ENCODE peak calls at places on chromosomes 3 and 15, in five cellular contexts. O is adrenal gland, J is testis, N is ovary, V is heart left ventricle. C is an unnamed sample. For H3K27me3, the result is how much of the 10 kb centered on the place peaks cover.

GRCh38 chr3:105829229-105829628 is 39.6 kb downstream of the CBLB start:
- DNase-seq in O (no peak), J (no peak), N (no peak), V (no peak), C (no peak)

GRCh38 chr3:44682182-44682896 is 30.1 kb upstream of the ZNF502 start:
- DNase-seq in O (no peak), J (no peak), N (no peak), V (no peak), C (no peak)

GRCh38 chr15:96107922-96108321 is 222.6 kb upstream of the NR2F2 start:
- DNase-seq in O (no peak), J (no peak), N (no peak), V (no peak), C (no peak)

GRCh38 chr3:128301186-128302023 is 148.1 kb downstream of the EEFSEC start:
- DNase-seq in O (no peak), J (no peak), N (no peak), V (no peak), C (no peak)

GRCh38 chr3:58383476-58383875 is 50.2 kb downstream of the PDHB start:
- DNase-seq in O (no peak), J (no peak), N (no peak), V (no peak), C (no peak)

GRCh38 chr3:99532246-99532645 is 106.1 kb upstream of the COL8A1 start:
- DNase-seq in O (peak), J (peak), N (no peak), V (no peak), C (peak)

GRCh38 chr3:12046406-12046805 is 42.2 kb downstream of the SYN2 start:
- DNase-seq in O (no peak), J (no peak), N (no peak), V (no peak), C (no peak)

GRCh38 chr3:133930341-133930933 is 34.8 kb upstream of the RAB6B start:
- DNase-seq in O (no peak), J (peak), N (no peak), V (no peak), C (peak)

GRCh38 chr3:16329792-16330061 is 64.7 kb downstream of the OXNAD1 start:
- DNase-seq in O (no peak), J (no peak), N (no peak), V (no peak), C (no peak)

GRCh38 chr15:76337739-76338554 is 1.4 kb downstream of the ISL2 start:
- DNase-seq in O (no peak), J (no peak), N (no peak), V (no peak), C (no peak)

GRCh38 chr3:120622870-120623718 is 27.0 kb downstream of the NDUFB4 start:
- DNase-seq in O (peak), J (peak), N (no peak), V (no peak), C (no peak)

GRCh38 chr3:127157181-127157828 is 35.6 kb upstream of the PRR23E start:
- DNase-seq in O (no peak), J (no peak), N (no peak), V (no peak), C (peak)

GRCh38 chr15:99605490-99605931 is 39.7 kb downstream of the MEF2A start:
- DNase-seq in O (no peak), J (no peak), N (no peak), V (no peak), C (peak)

GRCh38 chr3:45529697-45530096 is 64.9 kb upstream of the LIMD1 start:
- DNase-seq in O (no peak), J (no peak), N (no peak), V (no peak), C (no peak)

GRCh38 chr3:22358334-22358733 is 607.3 kb upstream of the ZNF385D start:
- DNase-seq in O (no peak), J (no peak), N (no peak), V (no peak), C (no peak)

GRCh38 chr3:46022909-46023785 is 4.1 kb downstream of the XCR1 start:
- DNase-seq in O (no peak), J (peak), N (no peak), V (no peak), C (no peak)

GRCh38 chr15:25171856-25172687 is 217.3 kb downstream of the SNRPN start:
- DNase-seq in O (no peak), J (no peak), N (peak), V (no peak), C (no peak)

GRCh38 chr15:25171111-25171811 is 216.5 kb downstream of the SNRPN start:
- DNase-seq in O (peak), J (no peak), N (peak), V (no peak), C (no peak)

GRCh38 chr15:25172691-25173090 is 217.9 kb downstream of the SNRPN start:
- DNase-seq in O (no peak), J (no peak), N (no peak), V (no peak), C (peak)

GRCh38 chr15:25175033-25175788 is 220.4 kb downstream of the SNRPN start:
- DNase-seq in O (no peak), J (no peak), N (peak), V (peak), C (no peak)

DNA sequence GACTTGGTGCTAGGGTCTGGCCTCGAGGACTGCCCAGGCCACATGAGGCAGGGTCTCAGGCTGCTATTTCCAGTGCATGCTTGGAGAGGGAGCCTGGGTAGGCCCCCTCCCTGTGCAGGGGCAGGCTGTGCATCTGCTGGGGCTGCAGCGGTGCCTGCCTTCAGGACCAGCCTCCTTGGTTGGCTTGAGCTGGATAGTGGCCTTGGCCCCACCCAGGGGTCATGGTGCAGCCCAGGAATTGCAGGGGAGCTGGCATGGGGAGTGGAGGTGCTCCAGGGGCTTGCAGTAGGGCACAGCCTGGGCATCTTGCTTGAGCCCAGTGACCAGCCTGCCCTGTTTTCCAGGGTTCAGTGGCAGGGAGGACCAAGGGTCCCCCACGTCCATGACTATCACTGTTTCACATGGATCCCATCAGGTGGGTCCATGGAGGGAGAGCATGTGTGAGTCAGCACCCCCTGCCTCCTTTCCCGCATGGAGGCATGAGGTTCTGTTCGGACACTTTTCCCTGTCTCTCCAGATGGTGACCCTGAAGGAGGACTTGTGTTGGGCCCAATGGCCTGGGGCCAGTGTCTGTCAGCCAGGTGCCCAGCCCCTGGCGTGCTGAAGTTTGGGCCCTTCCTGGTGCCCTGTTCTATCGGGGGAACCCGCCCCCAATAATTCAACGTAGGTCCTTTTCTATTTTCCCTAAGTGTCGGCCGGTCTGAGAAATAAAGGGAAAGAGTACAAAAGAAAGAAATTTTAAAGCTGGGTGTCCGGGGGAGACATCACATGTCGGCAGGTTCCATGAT is 218.6 kb downstream of the SNRPN start:
- DNase-seq in O (no peak), J (no peak), N (peak), V (peak), C (no peak)
- H3K27me3 ChIP-seq in O (under half), J (under half), N (under half), V (under half), C (under half)

DNA sequence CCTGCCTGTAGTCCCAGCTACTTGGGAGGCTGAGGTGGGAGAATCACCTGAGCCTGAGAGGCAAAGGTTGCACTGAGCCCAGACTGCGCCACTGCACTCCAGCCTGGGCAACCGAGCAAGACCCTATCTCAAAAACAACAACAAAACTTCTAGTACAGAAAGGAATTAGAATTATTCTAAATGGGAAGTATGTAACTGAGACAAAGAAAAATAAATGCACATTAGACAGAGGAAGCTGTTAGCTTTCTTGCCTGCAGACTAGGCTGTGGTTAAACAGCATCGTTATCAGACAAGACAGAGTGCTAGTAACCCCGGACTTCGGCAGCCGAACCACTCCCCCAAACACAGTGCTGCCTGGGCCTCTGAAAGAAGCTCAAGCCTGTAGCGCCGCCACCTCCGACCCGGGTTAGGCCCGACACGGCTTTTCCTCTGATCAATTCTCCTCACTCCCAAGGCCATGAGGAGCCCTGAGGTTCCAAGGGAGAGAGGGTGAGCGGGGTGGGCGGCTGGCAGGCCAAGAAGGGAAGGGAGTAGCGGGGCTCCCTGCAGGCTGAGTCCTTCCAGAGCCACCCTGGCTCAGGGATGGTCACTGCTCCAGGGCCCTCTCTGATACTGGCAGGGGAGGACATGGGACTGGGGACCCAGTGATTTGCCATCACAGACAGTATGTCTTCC is 44.8 kb upstream of the MUC4 start:
- DNase-seq in O (no peak), J (no peak), N (no peak), V (no peak), C (no peak)
- TF ChIP-seq POLR2A in O (no peak), J (no peak), N (no peak), V (no peak), C (no peak)

GRCh38 chr15:73474785-73475184 is 31.8 kb downstream of the REC114 start:
- DNase-seq in O (no peak), J (no peak), N (no peak), V (no peak), C (no peak)
- H3K27me3 ChIP-seq in O (under half), J (under half), N (under half), V (under half), C (under half)

DNA sequence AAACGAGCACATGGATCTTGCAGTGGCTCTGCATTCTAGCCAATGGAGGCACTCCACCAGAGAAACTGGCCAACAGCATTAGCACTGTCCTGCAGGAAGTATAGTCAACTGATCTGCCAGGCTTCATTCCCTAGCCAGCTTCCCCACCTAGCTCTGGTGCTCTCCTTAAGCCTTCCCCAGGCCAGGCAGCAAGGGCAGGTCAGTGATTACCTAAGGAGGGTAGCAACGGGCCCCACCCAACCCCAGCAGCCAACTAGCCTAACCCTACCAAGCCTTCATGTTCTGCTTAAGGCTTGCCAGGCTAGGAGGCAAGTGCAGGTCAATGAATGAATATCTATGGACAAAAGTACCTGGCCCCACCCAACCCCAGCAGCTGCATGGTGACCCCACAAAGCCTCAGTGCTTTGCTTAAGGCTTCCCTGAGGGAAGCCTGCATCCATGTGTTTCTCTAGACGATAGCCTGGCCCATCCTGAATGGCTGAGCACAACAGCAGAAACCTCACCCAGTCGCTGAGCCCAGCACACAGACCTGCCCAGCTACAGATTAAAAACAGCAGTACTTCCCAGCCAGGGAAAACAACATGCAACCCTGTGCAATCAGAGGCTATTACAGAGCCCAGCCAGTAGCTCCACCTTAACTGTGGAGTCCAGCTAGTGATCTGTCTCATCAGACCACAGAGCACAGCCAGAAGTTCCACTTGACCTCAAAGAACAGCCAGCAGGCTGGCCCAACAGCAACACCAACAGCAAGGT is 28.5 kb downstream of the THBS1 start:
- DNase-seq in O (no peak), J (no peak), N (no peak), V (no peak), C (no peak)
- TF ChIP-seq POLR2A in O (no peak), J (no peak), N (no peak), V (no peak), C (no peak)

DNA sequence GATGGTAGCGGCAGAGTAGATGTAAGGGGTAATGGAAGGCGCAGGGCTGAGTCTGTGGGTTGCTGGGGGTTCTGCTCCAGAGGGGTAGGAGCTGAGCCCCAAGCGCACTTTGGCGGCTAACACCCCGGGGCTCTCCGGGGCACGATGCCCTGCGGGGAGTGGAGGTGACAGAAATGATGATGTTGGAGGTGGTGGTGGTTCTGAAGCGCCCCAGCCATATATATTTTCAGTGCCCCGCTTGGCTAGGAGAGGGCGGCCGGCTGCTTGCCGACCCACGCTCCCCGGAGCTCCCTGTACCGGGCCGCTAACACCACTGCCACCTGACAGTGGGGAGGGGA is 9.7 kb downstream of the ZIC4 start:
- DNase-seq in O (no peak), J (no peak), N (no peak), V (no peak), C (no peak)
- H3K27me3 ChIP-seq in O (half or more), J (under half), N (under half), V (half or more), C (under half)

C was measured in thyroid gland.